ENCODE peak calls at places on chromosomes 7 and 10, in four cellular contexts. R is naive thymus-derived CD4-positive, alpha-beta T cell; N is breast epithelium; B is fibroblast of villous mesenchyme. C is an unnamed sample.
A peak's percentile ranks its signal among the peaks of the same experiment; 100 is the strongest.

GRCh38 chr10:112769611-112770370 is 180.3 kb upstream of the TCF7L2 start:
- DNase-seq in B (no peak), R (no peak), N (no peak), C (no peak)

GRCh38 chr7:151461942-151462230 is 21.9 kb upstream of the CRYGN start:
- DNase-seq in R (no peak), N (no peak), B (no peak), C (no peak)

GRCh38 chr10:42984761-42985325 is 92.0 kb upstream of the RET start:
- DNase-seq in B (no peak), R (no peak), N (no peak), C (peak; percentile 91)

GRCh38 chr10:29849886-29850285 is 209.5 kb downstream of the JCAD start:
- DNase-seq in N (no peak), R (no peak), B (no peak), C (no peak)

GRCh38 chr10:122165914-122166313 is 105.2 kb upstream of the BTBD16 start:
- DNase-seq in N (no peak), R (no peak), B (no peak), C (no peak)

GRCh38 chr10:114584419-114584818 is 73.7 kb downstream of the ABLIM1 start:
- DNase-seq in N (no peak), R (no peak), B (no peak), C (no peak)

GRCh38 chr10:109149666-109150350 is 773.5 kb downstream of the XPNPEP1 start:
- DNase-seq in R (no peak), N (no peak), B (no peak), C (no peak)

GRCh38 chr10:61673360-61673759 is 10.6 kb downstream of the CABCOCO1 start:
- DNase-seq in N (no peak), B (no peak), R (no peak), C (no peak)

GRCh38 chr7:120805636-120806388 is 52.1 kb downstream of the TSPAN12 start:
- DNase-seq in N (no peak), R (peak; percentile 43), B (peak; percentile 65), C (no peak)

GRCh38 chr7:84484502-84485079 is 290.0 kb upstream of the SEMA3A start:
- DNase-seq in N (no peak), R (no peak), B (no peak), C (no peak)

GRCh38 chr7:303425-303824 is 13.5 kb downstream of the FOXL3 start:
- DNase-seq in N (no peak), B (no peak), R (no peak), C (no peak)

DNA sequence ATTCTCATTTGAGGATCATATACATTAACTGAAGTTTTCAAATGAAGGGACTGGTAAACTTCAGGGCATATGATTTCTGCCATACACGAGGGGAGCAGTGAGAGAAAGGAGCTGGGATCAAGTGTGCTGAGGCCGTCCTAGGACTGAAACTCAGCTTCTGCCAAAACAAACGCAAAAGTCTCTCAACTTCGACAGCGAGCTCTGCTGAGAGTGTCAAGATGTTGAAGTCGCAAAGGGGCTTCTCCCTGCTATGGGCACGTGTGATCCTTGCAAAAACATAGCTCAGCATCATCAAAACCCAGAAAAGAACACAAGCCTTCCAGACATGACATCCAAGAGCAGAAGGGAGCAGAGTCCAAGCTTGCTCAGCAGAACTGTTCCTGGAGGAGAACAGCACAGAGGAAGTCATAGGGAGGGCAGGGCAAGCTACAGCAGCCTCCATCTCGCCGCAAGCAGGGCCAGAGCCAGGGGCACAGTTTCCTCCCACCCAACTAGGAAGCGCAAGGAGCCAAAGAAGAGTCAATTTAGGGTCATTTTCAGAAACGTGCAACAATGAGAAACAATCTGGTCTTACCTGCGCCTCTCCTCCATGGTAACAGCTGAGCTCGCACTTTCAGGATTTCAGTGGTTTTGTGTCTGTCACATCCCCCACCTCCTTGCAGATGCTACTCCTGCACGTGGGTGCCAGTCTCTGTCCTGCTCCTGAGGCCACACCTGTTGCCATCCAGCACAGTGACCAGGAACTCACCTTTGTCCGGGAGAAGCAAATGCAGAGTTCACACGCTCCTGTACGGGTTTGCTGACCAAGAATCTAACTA is 113.9 kb downstream of the DIP2C start:
- DNase-seq in N (no peak), R (no peak), B (no peak), C (no peak)
- H3K4me3 ChIP-seq in N (no peak overlapping the region), R (no peak overlapping the region), B (no peak overlapping the region), C (no peak overlapping the region)

DNA sequence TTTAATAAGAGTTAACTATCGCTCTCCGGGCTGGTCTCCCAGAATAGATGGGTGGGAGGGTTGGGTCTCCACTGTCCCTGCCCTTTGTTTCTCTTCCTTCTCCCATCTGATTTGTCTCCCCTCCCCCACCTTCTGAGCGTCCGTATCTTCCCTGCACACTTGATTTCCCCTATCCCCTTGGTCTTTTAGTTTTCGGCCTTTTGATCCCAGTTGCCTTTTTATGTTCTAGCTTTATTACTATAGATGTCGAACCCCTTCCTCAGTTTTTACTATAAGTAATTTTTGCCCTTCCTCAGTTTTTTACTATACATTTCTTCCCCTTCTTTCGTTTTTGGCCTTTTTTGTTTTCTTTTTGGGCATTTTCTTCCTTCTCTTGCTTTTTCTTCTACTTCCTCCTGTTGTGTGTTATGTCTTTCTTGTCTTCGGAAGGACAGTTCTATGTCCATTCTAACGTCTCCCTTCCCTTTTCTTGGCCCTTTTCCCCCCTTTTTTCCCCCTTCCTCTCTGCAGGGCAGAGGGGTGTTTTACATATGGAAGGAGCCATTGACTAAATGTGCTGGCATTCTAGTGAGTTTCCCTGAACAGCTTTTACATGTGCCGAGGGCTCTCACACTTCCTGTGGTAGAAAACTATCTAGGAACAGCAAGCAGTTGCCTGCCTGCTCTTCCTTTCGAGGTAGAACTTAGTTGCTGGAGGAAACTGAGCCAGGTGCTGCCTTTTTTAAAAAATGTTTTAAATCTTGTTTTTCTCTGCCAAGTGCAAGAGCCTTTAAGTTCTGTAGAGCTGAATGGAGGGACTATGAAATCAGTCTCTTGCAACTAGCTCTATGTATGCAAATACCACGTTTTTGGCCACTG is 2.8 kb downstream of the TET1 start:
- DNase-seq in R (no peak), B (peak; percentile 71), N (no peak), C (no peak)
- H3K4me3 ChIP-seq in R (no peak overlapping the region), B (peak overlapping the region; percentile 83), N (peak overlapping the region; percentile 98), C (peak overlapping the region; percentile 84)

GRCh38 chr10:101144053-101144452 is 13.0 kb downstream of the TLX1 start:
- DNase-seq in N (no peak), R (no peak), B (no peak), C (no peak)

GRCh38 chr10:101145145-101145544 is 14.0 kb downstream of the TLX1 start:
- DNase-seq in R (no peak), N (no peak), B (no peak), C (no peak)

GRCh38 chr10:101143354-101143648 is 12.2 kb downstream of the TLX1 start:
- DNase-seq in B (no peak), N (no peak), R (no peak), C (no peak)

GRCh38 chr10:101145750-101146391 is 14.8 kb downstream of the TLX1 start:
- DNase-seq in R (no peak), B (no peak), N (no peak), C (no peak)

DNA sequence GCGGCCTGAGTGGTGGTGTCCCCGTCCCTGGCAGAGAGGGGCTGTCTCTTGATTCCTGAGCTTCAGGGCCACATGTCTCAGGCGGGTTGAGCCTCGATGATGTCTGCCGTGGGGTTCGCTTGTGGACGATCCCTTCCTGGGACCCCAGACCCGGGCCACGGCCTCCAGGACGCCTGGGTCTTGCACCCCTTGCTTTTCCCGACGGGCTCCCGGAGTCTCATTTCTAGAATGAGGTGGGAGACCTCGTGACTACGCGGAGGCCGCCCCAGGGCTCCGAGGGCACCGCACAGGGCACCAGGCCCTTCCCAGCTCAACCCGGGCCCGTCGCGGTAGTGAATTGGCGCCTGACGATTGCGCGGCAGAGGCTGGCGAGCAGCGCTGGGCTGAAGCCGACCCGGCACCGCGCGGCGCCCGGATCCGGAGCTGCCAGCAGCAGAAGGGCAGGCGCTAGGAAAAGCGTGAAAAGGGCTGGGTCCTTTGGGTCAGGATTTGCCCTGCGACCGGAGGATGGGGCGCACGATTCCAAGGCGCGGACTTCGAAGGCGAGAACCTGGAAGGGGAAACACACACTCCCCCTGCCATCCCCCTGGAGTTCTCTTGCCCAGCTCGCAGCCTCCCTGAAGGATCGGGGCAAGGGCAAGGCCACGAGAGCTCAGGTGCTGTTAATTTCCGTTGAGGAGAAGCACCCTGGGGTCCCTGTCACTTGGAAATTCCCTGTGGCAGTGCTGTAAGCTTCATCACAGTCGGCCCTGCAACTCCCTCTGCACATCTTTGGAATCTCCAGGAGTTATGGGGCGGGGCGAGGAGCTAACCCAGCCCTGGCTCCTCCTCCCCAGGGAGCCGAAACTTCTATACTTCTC is 15.5 kb downstream of the TLX1 start:
- DNase-seq in N (no peak), R (no peak), B (no peak), C (no peak)
- H3K4me3 ChIP-seq in N (peak overlapping the region; percentile 51), R (no peak overlapping the region), B (no peak overlapping the region), C (no peak overlapping the region)

GRCh38 chr7:6056616-6057015 is 25.4 kb downstream of the ANKRD61 start:
- DNase-seq in N (no peak), B (peak; percentile 12), R (no peak), C (no peak)
- H3K4me3 ChIP-seq in N (no peak overlapping the region), B (peak overlapping the region; percentile 78), R (no peak overlapping the region), C (no peak overlapping the region)

DNA sequence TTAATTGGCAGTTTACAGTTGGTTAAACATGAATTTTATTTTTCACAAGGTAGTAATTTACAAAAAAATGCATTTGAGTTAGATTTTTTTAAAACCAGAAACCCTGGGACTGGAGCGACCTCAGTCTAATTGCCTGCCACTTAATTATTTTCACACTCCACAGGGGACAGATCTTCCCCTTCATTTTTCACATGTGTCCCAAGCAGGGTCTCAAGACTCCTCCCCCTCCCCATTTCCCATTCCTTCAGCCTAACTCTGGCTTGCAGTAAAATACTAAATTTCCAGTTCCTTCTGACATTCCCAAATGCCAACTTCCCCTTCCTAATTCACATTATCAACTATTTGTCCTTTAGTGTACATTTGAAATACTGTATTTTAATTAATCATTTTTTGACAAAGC is 948 bp downstream of the ZNF138 start:
- DNase-seq in R (no peak), N (no peak), B (no peak), C (no peak)
- H3K4me3 ChIP-seq in R (peak overlapping the region; percentile 92), N (peak overlapping the region; percentile 80), B (peak overlapping the region; percentile 82), C (peak overlapping the region; percentile 52)

GRCh38 chr7:27123477-27124053 is 7.0 kb downstream of the HOXA4 start:
- DNase-seq in R (no peak), N (peak; percentile 12), B (no peak), C (no peak)

GRCh38 chr7:27124096-27124978 is 6.2 kb downstream of the HOXA4 start:
- DNase-seq in B (peak; percentile 67), N (peak; percentile 20), R (no peak), C (no peak)

GRCh38 chr7:27122075-27122910 is 8.3 kb downstream of the HOXA4 start:
- DNase-seq in N (peak; percentile 30), R (no peak), B (no peak), C (no peak)

GRCh38 chr7:27121656-27122055 is 8.9 kb downstream of the HOXA4 start:
- DNase-seq in B (no peak), R (no peak), N (peak; percentile 2), C (no peak)

GRCh38 chr7:27123021-27123476 is 7.5 kb downstream of the HOXA4 start:
- DNase-seq in B (no peak), N (peak; percentile 56), R (no peak), C (no peak)
- H3K4me3 ChIP-seq in B (no peak overlapping the region), N (peak overlapping the region; percentile 64), R (no peak overlapping the region), C (no peak overlapping the region)

GRCh38 chr10:110397856-110398255 is 93.1 kb upstream of the SMNDC1 start:
- DNase-seq in R (no peak), B (no peak), N (no peak), C (no peak)

GRCh38 chr10:110398419-110399162 is 93.9 kb upstream of the SMNDC1 start:
- DNase-seq in R (no peak), N (peak; percentile 71), B (peak; percentile 97), C (no peak)

GRCh38 chr10:110401401-110402076 is 96.2 kb upstream of the DUSP5 start:
- DNase-seq in R (no peak), B (no peak), N (no peak), C (no peak)

GRCh38 chr10:110400173-110400947 is 95.6 kb upstream of the SMNDC1 start:
- DNase-seq in R (no peak), B (no peak), N (no peak), C (no peak)

GRCh38 chr10:110399163-110400094 is 94.7 kb upstream of the SMNDC1 start:
- DNase-seq in B (peak; percentile 92), R (no peak), N (no peak), C (no peak)
- H3K4me3 ChIP-seq in B (no peak overlapping the region), R (no peak overlapping the region), N (no peak overlapping the region), C (no peak overlapping the region)

C was measured in vagina.